ENCODE peak calls at places on chromosome 11, in eight cellular contexts. B is brain microvascular endothelial cell; S is mucosa of descending colon; E is foreskin fibroblast; F is lower leg skin; K is sigmoid colon; V is naive thymus-derived CD4-positive, alpha-beta T cell; Z is A549. Q is an unnamed sample.
A peak's percentile ranks its signal among the peaks of the same experiment; 100 is the strongest.

GRCh38 chr11:90997241-90997640 is 774.4 kb upstream of the CHORDC1 start:
- DNase-seq in F (no peak), V (no peak), Z (no peak), S (no peak), B (no peak), K (no peak), E (no peak), Q (no peak)

GRCh38 chr11:33701831-33702230 is 1.2 kb upstream of the C11orf91 start:
- DNase-seq in F (no peak), Z (no peak), K (no peak), E (peak; percentile 82), V (no peak), B (peak; percentile 87), S (no peak), Q (no peak)

GRCh38 chr11:108790501-108791299 is 125.8 kb downstream of the DDX10 start:
- DNase-seq in V (no peak), S (no peak), B (no peak), E (no peak), F (no peak), K (no peak), Z (no peak), Q (no peak)

GRCh38 chr11:97742717-97743116 is 1278.0 kb upstream of the CNTN5 start:
- DNase-seq in B (no peak), F (no peak), S (no peak), K (no peak), Z (no peak), E (no peak), V (no peak), Q (no peak)

GRCh38 chr11:103773059-103773458 is 263.4 kb upstream of the DDI1 start:
- DNase-seq in E (peak; percentile 56), V (no peak), K (no peak), Z (no peak), F (no peak), B (peak; percentile 56), S (no peak), Q (no peak)

GRCh38 chr11:34332524-34332923 is 25.3 kb downstream of the ABTB2 start:
- DNase-seq in K (no peak), S (no peak), F (no peak), B (no peak), V (no peak), E (no peak), Z (no peak), Q (no peak)

GRCh38 chr11:108757630-108758029 is 92.8 kb downstream of the DDX10 start:
- DNase-seq in V (no peak), F (no peak), B (no peak), Z (no peak), S (no peak), E (no peak), K (no peak), Q (no peak)

GRCh38 chr11:121246769-121247035 is 45.9 kb upstream of the SC5D start:
- DNase-seq in V (no peak), S (no peak), Z (no peak), K (no peak), B (no peak), F (no peak), E (no peak), Q (no peak)

GRCh38 chr11:2139118-2139490 is at the start of gene IGF2:
- DNase-seq in B (no peak), E (peak; percentile 29), S (no peak), F (no peak), Z (peak; percentile 46), V (no peak), K (no peak), Q (no peak)

GRCh38 chr11:128776434-128777284 is 82.8 kb downstream of the FLI1 start:
- DNase-seq in B (peak; percentile 59), S (no peak), V (no peak), E (no peak), F (peak; percentile 80), Z (peak; percentile 41), K (no peak), Q (no peak)

GRCh38 chr11:82406611-82407010 is 327.1 kb downstream of the FAM181B start:
- DNase-seq in V (no peak), Z (no peak), B (no peak), F (no peak), E (no peak), K (no peak), S (no peak), Q (no peak)

GRCh38 chr11:14425621-14426020 is 66.6 kb upstream of the RRAS2 start:
- DNase-seq in S (no peak), Z (no peak), E (no peak), V (no peak), F (no peak), K (no peak), B (no peak), Q (no peak)

GRCh38 chr11:29183301-29183700 is 833.5 kb downstream of the KCNA4 start:
- DNase-seq in S (no peak), Z (no peak), F (no peak), E (no peak), K (no peak), V (no peak), B (peak; percentile 22), Q (no peak)

GRCh38 chr11:124841765-124842700 is 23.2 kb upstream of the ROBO3 start:
- DNase-seq in E (no peak), S (no peak), V (no peak), Z (no peak), F (no peak), K (no peak), B (no peak), Q (no peak)

GRCh38 chr11:128580612-128581011 is 6.7 kb downstream of the ETS1 start:
- DNase-seq in Z (no peak), K (no peak), F (no peak), E (no peak), S (no peak), V (no peak), B (no peak), Q (no peak)

GRCh38 chr11:107929611-107930200 is 1.5 kb downstream of the RAB39A start:
- DNase-seq in F (peak; percentile 53), B (no peak), E (no peak), V (no peak), Z (no peak), K (no peak), S (no peak), Q (no peak)

GRCh38 chr11:15074206-15075161 is 1.1 kb downstream of the CALCB start:
- DNase-seq in E (peak; percentile 33), V (peak; percentile 71), B (peak; percentile 75), K (peak; percentile 87), S (peak; percentile 81), F (peak; percentile 92), Z (peak; percentile 69), Q (peak; percentile 57)

GRCh38 chr11:612201-612960 is 3.4 kb downstream of the IRF7 start:
- DNase-seq in F (peak; percentile 86), E (peak; percentile 32), Z (peak; percentile 35), V (no peak), B (no peak), K (no peak), S (peak; percentile 91), Q (no peak)

GRCh38 chr11:27234043-27234668 is 128.9 kb downstream of the CCDC34 start:
- DNase-seq in V (no peak), F (no peak), Z (peak; percentile 52), S (peak; percentile 57), K (peak; percentile 75), E (peak; percentile 88), B (peak; percentile 97), Q (no peak)

GRCh38 chr11:128323381-128323780 is 264.0 kb downstream of the ETS1 start:
- DNase-seq in S (no peak), Z (no peak), E (peak; percentile 29), V (no peak), B (peak; percentile 25), F (no peak), K (no peak), Q (no peak)

GRCh38 chr11:68026391-68027105 is 3.9 kb upstream of the NDUFS8 start:
- DNase-seq in B (no peak), V (no peak), F (no peak), E (no peak), Z (no peak), S (no peak), K (no peak), Q (no peak)

GRCh38 chr11:131749100-131749499 is 378.7 kb downstream of the NTM start:
- DNase-seq in V (no peak), K (no peak), S (no peak), B (peak; percentile 98), E (peak; percentile 99), F (no peak), Z (no peak), Q (no peak)

GRCh38 chr11:65569164-65569972 is 909 bp upstream of the ZNRD2 start:
- DNase-seq in K (no peak), S (no peak), B (no peak), E (no peak), F (no peak), V (no peak), Z (no peak), Q (no peak)
- H3K4me3 ChIP-seq in K (peak overlapping the region; percentile 77), S (peak overlapping the region; percentile 54), B (peak overlapping the region; percentile 96), E (peak overlapping the region; percentile 97), F (peak overlapping the region; percentile 80), V (peak overlapping the region; percentile 96), Z (peak overlapping the region; percentile 81), Q (peak overlapping the region; percentile 93)

GRCh38 chr11:46674463-46675287 is 25.7 kb downstream of the ARHGAP1 start:
- DNase-seq in K (peak; percentile 40), E (no peak), F (no peak), S (no peak), V (no peak), B (no peak), Z (no peak), Q (no peak)
- H3K4me3 ChIP-seq in K (no peak overlapping the region), E (no peak overlapping the region), F (no peak overlapping the region), S (no peak overlapping the region), V (no peak overlapping the region), B (no peak overlapping the region), Z (no peak overlapping the region), Q (no peak overlapping the region)

GRCh38 chr11:45919806-45920530 is 2.3 kb upstream of the PEX16 start:
- DNase-seq in K (peak; percentile 58), F (no peak), E (no peak), B (no peak), S (peak; percentile 46), Z (no peak), V (no peak), Q (no peak)
- H3K4me3 ChIP-seq in K (no peak overlapping the region), F (no peak overlapping the region), E (no peak overlapping the region), B (no peak overlapping the region), S (no peak overlapping the region), Z (no peak overlapping the region), V (no peak overlapping the region), Q (no peak overlapping the region)

DNA sequence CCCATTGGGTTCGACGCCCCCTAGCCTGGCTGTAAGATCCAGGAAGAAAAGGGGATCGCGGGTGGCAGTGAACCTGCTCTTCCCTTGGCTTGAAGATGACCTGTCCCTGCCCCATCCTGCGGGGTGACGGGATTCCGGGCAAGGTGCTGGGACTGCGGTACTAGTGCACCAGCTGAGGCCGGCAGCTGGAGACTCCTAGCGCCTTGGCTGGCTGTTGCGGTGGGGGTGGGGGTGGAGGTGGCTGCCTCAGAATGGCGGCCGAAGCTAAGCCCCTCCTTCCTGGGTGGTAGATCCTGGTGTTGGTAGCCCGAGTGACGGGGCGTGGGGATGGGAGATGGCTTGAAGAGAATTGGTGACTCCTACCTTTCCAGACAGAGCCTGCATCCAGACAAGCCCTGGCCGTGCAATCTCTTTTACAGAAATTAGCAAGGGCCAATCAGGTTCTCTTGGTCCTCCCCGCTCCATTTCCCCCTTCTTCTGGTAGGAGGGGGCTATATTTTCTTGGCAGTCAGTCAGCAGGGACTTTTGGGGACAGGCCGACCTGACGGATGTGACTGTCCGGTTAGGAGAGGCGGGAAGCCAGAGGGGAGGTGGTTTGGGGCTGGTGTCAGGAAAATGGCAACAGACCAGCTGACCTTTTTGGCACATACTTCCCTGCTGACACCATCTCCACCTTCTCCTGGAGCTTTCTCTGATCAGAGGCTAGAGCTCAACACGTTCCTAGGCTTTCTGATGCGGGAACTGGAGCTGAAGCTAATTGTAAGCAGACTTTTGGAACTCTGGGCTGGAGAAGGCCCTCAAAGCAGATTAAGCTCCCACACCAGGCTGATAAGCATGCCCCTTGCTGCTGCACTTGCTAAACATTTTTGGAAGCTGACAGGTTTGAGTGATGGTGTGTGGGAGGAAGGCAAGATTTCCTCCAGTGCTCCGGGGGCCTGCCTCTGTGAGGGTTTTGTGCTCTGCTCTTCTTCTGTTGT is 2.0 kb downstream of the NAV2 start:
- DNase-seq in E (peak; percentile 80), F (peak; percentile 92), K (peak; percentile 84), S (peak; percentile 54), B (peak; percentile 51), Z (no peak), V (no peak), Q (peak; percentile 78)
- H3K4me3 ChIP-seq in E (peak overlapping the region; percentile 89), F (peak overlapping the region; percentile 37), K (peak overlapping the region; percentile 68), S (no peak overlapping the region), B (peak overlapping the region; percentile 80), Z (peak overlapping the region; percentile 49), V (peak overlapping the region; percentile 81), Q (peak overlapping the region; percentile 92)